ENCODE peak calls at places on chromosomes 11 and 22, in seven cellular contexts. One of them, this sample, is unnamed.

GRCh38 chr11:70501026-70501901 is 102.9 kb downstream of the CTTN start:
- DNase-seq in HCT116: no peak
- DNase-seq in HepG2: no peak
- DNase-seq in K562: no peak
- DNase-seq in GM12878: no peak
- DNase-seq in NT2/D1: no peak
- DNase-seq in H1: no peak
- DNase-seq in this sample: peak

GRCh38 chr22:38424525-38425080 is 30.4 kb downstream of the KCNJ4 start:
- DNase-seq in HCT116: no peak
- DNase-seq in HepG2: no peak
- DNase-seq in K562: no peak
- DNase-seq in GM12878: no peak
- DNase-seq in NT2/D1: no peak
- DNase-seq in H1: no peak
- DNase-seq in this sample: no peak

GRCh38 chr11:85828640-85828978 is 17.7 kb upstream of the SYTL2 start:
- DNase-seq in HCT116: no peak
- DNase-seq in HepG2: no peak
- DNase-seq in K562: no peak
- DNase-seq in GM12878: no peak
- DNase-seq in NT2/D1: no peak
- DNase-seq in H1: no peak
- DNase-seq in this sample: no peak

GRCh38 chr11:122808494-122808893 is 29.8 kb upstream of the CRTAM start:
- DNase-seq in HCT116: no peak
- DNase-seq in HepG2: no peak
- DNase-seq in K562: no peak
- DNase-seq in GM12878: peak
- DNase-seq in NT2/D1: no peak
- DNase-seq in H1: no peak
- DNase-seq in this sample: no peak

GRCh38 chr22:37661160-37661924 is 2.8 kb downstream of the PDXP start:
- DNase-seq in HCT116: no peak
- DNase-seq in HepG2: peak
- DNase-seq in K562: peak
- DNase-seq in GM12878: no peak
- DNase-seq in NT2/D1: no peak
- DNase-seq in H1: no peak
- DNase-seq in this sample: peak

GRCh38 chr22:38311331-38311635 is 6.0 kb downstream of the CSNK1E start:
- DNase-seq in HCT116: no peak
- DNase-seq in HepG2: no peak
- DNase-seq in K562: no peak
- DNase-seq in GM12878: peak
- DNase-seq in NT2/D1: no peak
- DNase-seq in H1: no peak
- DNase-seq in this sample: no peak

GRCh38 chr11:1502971-1503707 is 16.6 kb upstream of the MOB2 start:
- DNase-seq in HCT116: no peak
- DNase-seq in HepG2: no peak
- DNase-seq in K562: no peak
- DNase-seq in GM12878: no peak
- DNase-seq in NT2/D1: no peak
- DNase-seq in H1: no peak
- DNase-seq in this sample: peak

GRCh38 chr11:122731500-122731913 is 76.0 kb downstream of the UBASH3B start:
- DNase-seq in HCT116: no peak
- DNase-seq in HepG2: peak
- DNase-seq in K562: no peak
- DNase-seq in GM12878: no peak
- DNase-seq in NT2/D1: no peak
- DNase-seq in H1: no peak
- DNase-seq in this sample: no peak

GRCh38 chr11:114340311-114341131 is 44.3 kb downstream of the NNMT start:
- DNase-seq in HCT116: peak
- DNase-seq in HepG2: peak
- DNase-seq in K562: peak
- DNase-seq in GM12878: no peak
- DNase-seq in NT2/D1: peak
- DNase-seq in H1: no peak
- DNase-seq in this sample: peak

GRCh38 chr11:18012314-18012905 is 437 bp downstream of the SERGEF start:
- DNase-seq in HCT116: no peak
- DNase-seq in HepG2: peak
- DNase-seq in K562: peak
- DNase-seq in GM12878: no peak
- DNase-seq in NT2/D1: no peak
- DNase-seq in H1: no peak
- DNase-seq in this sample: peak

GRCh38 chr11:117026593-117027330 is 71.5 kb downstream of the SIK3 start:
- DNase-seq in HCT116: peak
- DNase-seq in HepG2: no peak
- DNase-seq in K562: no peak
- DNase-seq in GM12878: no peak
- DNase-seq in NT2/D1: no peak
- DNase-seq in H1: no peak
- DNase-seq in this sample: no peak

GRCh38 chr22:46149493-46149997 is 781 bp upstream of the PPARA start:
- DNase-seq in HCT116: no peak
- DNase-seq in HepG2: no peak
- DNase-seq in K562: no peak
- DNase-seq in GM12878: no peak
- DNase-seq in NT2/D1: no peak
- DNase-seq in H1: no peak
- DNase-seq in this sample: no peak

GRCh38 chr11:73389134-73389525 is 12.9 kb downstream of the RELT start:
- DNase-seq in HCT116: no peak
- DNase-seq in HepG2: no peak
- DNase-seq in K562: no peak
- DNase-seq in GM12878: no peak
- DNase-seq in NT2/D1: no peak
- DNase-seq in H1: no peak
- DNase-seq in this sample: no peak

GRCh38 chr11:61120099-61120864 is 18.0 kb downstream of the CD5 start:
- DNase-seq in HCT116: no peak
- DNase-seq in HepG2: no peak
- DNase-seq in K562: no peak
- DNase-seq in GM12878: no peak
- DNase-seq in NT2/D1: no peak
- DNase-seq in H1: no peak
- DNase-seq in this sample: no peak
- TF ChIP-seq YY1 in HCT116: no peak
- TF ChIP-seq YY1 in HepG2: no peak
- TF ChIP-seq YY1 in K562: no peak
- TF ChIP-seq YY1 in GM12878: no peak
- TF ChIP-seq YY1 in NT2/D1: no peak
- TF ChIP-seq YY1 in H1: no peak
- TF ChIP-seq YY1 in this sample: no peak

DNA sequence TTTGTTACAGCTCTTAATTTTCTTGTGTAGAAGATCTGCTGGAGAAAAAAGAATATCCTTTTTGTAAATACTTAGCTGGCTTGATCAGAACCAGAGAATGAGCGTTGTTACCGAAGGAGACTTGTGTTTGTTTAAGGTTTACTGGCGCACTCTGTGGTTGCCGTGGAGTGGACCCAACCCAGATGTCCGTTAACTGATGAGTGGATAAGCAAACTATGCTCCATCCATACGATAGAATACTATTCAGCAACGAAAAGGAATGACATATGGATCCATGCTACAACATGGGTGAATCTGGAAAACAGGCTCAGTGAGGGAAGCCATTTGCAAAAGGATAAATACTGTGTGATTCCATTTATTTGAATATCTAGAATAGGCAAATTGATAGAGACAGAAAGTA is 18.7 kb downstream of the PARVB start:
- DNase-seq in HCT116: no peak
- DNase-seq in HepG2: no peak
- DNase-seq in K562: peak
- DNase-seq in GM12878: no peak
- DNase-seq in NT2/D1: no peak
- DNase-seq in H1: no peak
- DNase-seq in this sample: no peak
- TF ChIP-seq YY1 in HCT116: no peak
- TF ChIP-seq YY1 in HepG2: no peak
- TF ChIP-seq YY1 in K562: no peak
- TF ChIP-seq YY1 in GM12878: no peak
- TF ChIP-seq YY1 in NT2/D1: no peak
- TF ChIP-seq YY1 in H1: no peak
- TF ChIP-seq YY1 in this sample: no peak

GRCh38 chr11:130318031-130318673 is 3.4 kb upstream of the ZBTB44 start:
- DNase-seq in HCT116: no peak
- DNase-seq in HepG2: peak
- DNase-seq in K562: no peak
- DNase-seq in GM12878: no peak
- DNase-seq in NT2/D1: no peak
- DNase-seq in H1: no peak
- DNase-seq in this sample: no peak
- TF ChIP-seq YY1 in HCT116: no peak
- TF ChIP-seq YY1 in HepG2: no peak
- TF ChIP-seq YY1 in K562: no peak
- TF ChIP-seq YY1 in GM12878: no peak
- TF ChIP-seq YY1 in NT2/D1: no peak
- TF ChIP-seq YY1 in H1: no peak
- TF ChIP-seq YY1 in this sample: no peak

GRCh38 chr11:125954123-125954944 is 8.5 kb downstream of the VSIG10L2 start:
- DNase-seq in HCT116: no peak
- DNase-seq in HepG2: no peak
- DNase-seq in K562: no peak
- DNase-seq in GM12878: no peak
- DNase-seq in NT2/D1: no peak
- DNase-seq in H1: no peak
- DNase-seq in this sample: no peak

GRCh38 chr11:125957623-125958330 is 11.9 kb downstream of the VSIG10L2 start:
- DNase-seq in HCT116: no peak
- DNase-seq in HepG2: no peak
- DNase-seq in K562: no peak
- DNase-seq in GM12878: no peak
- DNase-seq in NT2/D1: no peak
- DNase-seq in H1: no peak
- DNase-seq in this sample: no peak

GRCh38 chr11:125955856-125956255 is 10.0 kb downstream of the VSIG10L2 start:
- DNase-seq in HCT116: no peak
- DNase-seq in HepG2: no peak
- DNase-seq in K562: no peak
- DNase-seq in GM12878: no peak
- DNase-seq in NT2/D1: no peak
- DNase-seq in H1: no peak
- DNase-seq in this sample: no peak

GRCh38 chr11:125954945-125955640 is 9.2 kb downstream of the VSIG10L2 start:
- DNase-seq in HCT116: no peak
- DNase-seq in HepG2: no peak
- DNase-seq in K562: no peak
- DNase-seq in GM12878: no peak
- DNase-seq in NT2/D1: no peak
- DNase-seq in H1: no peak
- DNase-seq in this sample: no peak

DNA sequence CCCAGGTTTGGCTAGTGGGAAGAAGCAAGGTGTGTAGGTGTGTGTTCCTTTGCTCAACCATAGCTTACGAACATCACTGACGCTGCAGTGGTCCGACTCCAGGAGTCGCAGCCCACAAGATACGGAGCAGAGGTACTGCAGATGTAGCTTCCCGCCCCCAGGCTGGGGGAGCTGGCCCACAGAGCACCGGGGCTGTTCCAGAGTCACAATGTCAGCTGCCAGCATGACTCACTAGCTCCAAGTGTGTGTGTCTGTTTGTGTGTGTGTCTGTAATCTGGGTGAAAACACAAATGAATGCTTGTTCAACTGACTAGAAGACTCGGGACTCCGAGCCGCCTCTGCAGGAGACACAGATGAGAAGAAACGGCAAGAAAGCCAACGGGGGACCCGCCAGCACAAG is 10.5 kb downstream of the VSIG10L2 start:
- DNase-seq in HCT116: no peak
- DNase-seq in HepG2: no peak
- DNase-seq in K562: no peak
- DNase-seq in GM12878: no peak
- DNase-seq in NT2/D1: no peak
- DNase-seq in H1: no peak
- DNase-seq in this sample: no peak
- TF ChIP-seq YY1 in HCT116: no peak
- TF ChIP-seq YY1 in HepG2: no peak
- TF ChIP-seq YY1 in K562: no peak
- TF ChIP-seq YY1 in GM12878: no peak
- TF ChIP-seq YY1 in NT2/D1: no peak
- TF ChIP-seq YY1 in H1: no peak
- TF ChIP-seq YY1 in this sample: no peak

GRCh38 chr11:6556139-6556949 is 47.1 kb downstream of the RRP8 start:
- DNase-seq in HCT116: no peak
- DNase-seq in HepG2: no peak
- DNase-seq in K562: no peak
- DNase-seq in GM12878: no peak
- DNase-seq in NT2/D1: no peak
- DNase-seq in H1: no peak
- DNase-seq in this sample: no peak

GRCh38 chr11:6553634-6554033 is 49.8 kb downstream of the RRP8 start:
- DNase-seq in HCT116: no peak
- DNase-seq in HepG2: no peak
- DNase-seq in K562: no peak
- DNase-seq in GM12878: no peak
- DNase-seq in NT2/D1: no peak
- DNase-seq in H1: no peak
- DNase-seq in this sample: no peak

GRCh38 chr11:6557063-6557462 is 46.4 kb downstream of the RRP8 start:
- DNase-seq in HCT116: no peak
- DNase-seq in HepG2: no peak
- DNase-seq in K562: no peak
- DNase-seq in GM12878: no peak
- DNase-seq in NT2/D1: no peak
- DNase-seq in H1: no peak
- DNase-seq in this sample: no peak

GRCh38 chr11:6557761-6558674 is 45.4 kb downstream of the RRP8 start:
- DNase-seq in HCT116: no peak
- DNase-seq in HepG2: no peak
- DNase-seq in K562: no peak
- DNase-seq in GM12878: no peak
- DNase-seq in NT2/D1: no peak
- DNase-seq in H1: no peak
- DNase-seq in this sample: no peak

GRCh38 chr11:6554828-6555706 is 48.3 kb downstream of the RRP8 start:
- DNase-seq in HCT116: no peak
- DNase-seq in HepG2: no peak
- DNase-seq in K562: peak
- DNase-seq in GM12878: no peak
- DNase-seq in NT2/D1: no peak
- DNase-seq in H1: no peak
- DNase-seq in this sample: no peak
- TF ChIP-seq YY1 in HCT116: no peak
- TF ChIP-seq YY1 in HepG2: no peak
- TF ChIP-seq YY1 in K562: no peak
- TF ChIP-seq YY1 in GM12878: no peak
- TF ChIP-seq YY1 in NT2/D1: no peak
- TF ChIP-seq YY1 in H1: no peak
- TF ChIP-seq YY1 in this sample: no peak